ENCODE peak calls at places on chromosome 3, in eight cellular contexts. X is Panc1, Y is lower leg skin, E is colonic mucosa, J is B cell, A is AG09309, L is neural crest cell, S is heart left ventricle. M is an unnamed sample.

GRCh38 chr3:67654832-67655152 is 380 bp upstream of the SUCLG2 start:
- DNase-seq in Y (no peak), E (no peak), A (no peak), L (no peak), J (no peak), S (no peak), X (no peak), M (no peak)

GRCh38 chr3:35184775-35185174 is 454.6 kb upstream of the ARPP21 start:
- DNase-seq in S (no peak), E (no peak), A (no peak), Y (no peak), X (no peak), L (no peak), J (no peak), M (no peak)

GRCh38 chr3:24689353-24689752 is 194.7 kb upstream of the THRB start:
- DNase-seq in J (no peak), X (no peak), S (no peak), E (no peak), A (no peak), Y (no peak), L (no peak), M (no peak)

GRCh38 chr3:125207507-125207906 is 5.0 kb downstream of the SLC12A8 start:
- DNase-seq in J (no peak), L (no peak), X (no peak), E (no peak), Y (peak; percentile 32), A (no peak), S (no peak), M (no peak)

GRCh38 chr3:111068574-111068973 is 3.0 kb upstream of the NECTIN3 start:
- DNase-seq in J (no peak), L (no peak), Y (no peak), S (no peak), X (no peak), A (no peak), E (no peak), M (no peak)

GRCh38 chr3:58188173-58188564 is 22.6 kb downstream of the DNASE1L3 start:
- DNase-seq in Y (no peak), A (no peak), S (no peak), L (no peak), E (no peak), X (no peak), J (no peak), M (no peak)

GRCh38 chr3:31300802-31301443 is 231.8 kb upstream of the STT3B start:
- DNase-seq in S (no peak), L (no peak), A (no peak), Y (no peak), J (no peak), E (no peak), X (no peak), M (no peak)

GRCh38 chr3:194340757-194341400 is 10.2 kb downstream of the CPN2 start:
- DNase-seq in Y (no peak), J (no peak), E (no peak), X (no peak), L (no peak), A (no peak), S (no peak), M (no peak)

GRCh38 chr3:127959873-127960272 is 44.8 kb downstream of the KBTBD12 start:
- DNase-seq in L (peak; percentile 24), J (no peak), Y (no peak), S (peak; percentile 60), A (no peak), E (peak; percentile 35), X (no peak), M (peak; percentile 44)

GRCh38 chr3:179898024-179898423 is 138.7 kb downstream of the PEX5L start:
- DNase-seq in J (peak; percentile 8), X (no peak), S (no peak), E (no peak), L (peak; percentile 14), Y (no peak), A (no peak), M (peak; percentile 43)

GRCh38 chr3:31188112-31188511 is 293.7 kb upstream of the GADL1 start:
- DNase-seq in L (no peak), X (no peak), Y (no peak), A (no peak), S (no peak), E (no peak), J (no peak), M (no peak)

GRCh38 chr3:42179110-42179725 is 86.8 kb downstream of the CCK start:
- DNase-seq in L (no peak), A (peak; percentile 61), J (no peak), X (peak; percentile 13), Y (no peak), S (no peak), E (peak; percentile 62), M (no peak)

GRCh38 chr3:143134446-143134845 is 14.9 kb downstream of the CHST2 start:
- DNase-seq in L (no peak), X (no peak), J (no peak), E (no peak), Y (no peak), A (no peak), S (no peak), M (no peak)

DNA sequence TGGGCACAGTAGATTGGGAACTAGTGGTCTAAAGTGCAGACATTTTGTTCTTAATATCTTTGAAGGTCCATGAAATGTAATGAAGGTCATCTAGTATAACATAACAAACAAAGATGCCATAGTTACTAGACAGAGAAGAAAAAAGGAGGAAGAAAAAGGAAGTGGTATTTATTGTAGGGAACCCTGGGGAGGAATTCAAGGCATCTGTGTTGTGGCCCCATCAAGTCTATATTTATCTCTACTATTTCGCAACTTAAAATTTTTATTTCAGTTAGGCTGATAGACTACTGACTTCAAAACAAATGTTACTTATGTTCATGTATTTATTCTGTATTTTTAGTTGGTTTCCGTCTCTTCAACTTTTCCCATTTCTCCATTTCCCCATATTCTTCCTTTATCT is 48.9 kb upstream of the ZDHHC23 start:
- DNase-seq in E (no peak), X (no peak), L (no peak), Y (no peak), S (no peak), J (no peak), A (peak; percentile 28), M (no peak)
- TF ChIP-seq CTCF in E (no peak), X (no peak), L (no peak), Y (no peak), S (no peak), J (no peak), A (no peak), M (no peak)

DNA sequence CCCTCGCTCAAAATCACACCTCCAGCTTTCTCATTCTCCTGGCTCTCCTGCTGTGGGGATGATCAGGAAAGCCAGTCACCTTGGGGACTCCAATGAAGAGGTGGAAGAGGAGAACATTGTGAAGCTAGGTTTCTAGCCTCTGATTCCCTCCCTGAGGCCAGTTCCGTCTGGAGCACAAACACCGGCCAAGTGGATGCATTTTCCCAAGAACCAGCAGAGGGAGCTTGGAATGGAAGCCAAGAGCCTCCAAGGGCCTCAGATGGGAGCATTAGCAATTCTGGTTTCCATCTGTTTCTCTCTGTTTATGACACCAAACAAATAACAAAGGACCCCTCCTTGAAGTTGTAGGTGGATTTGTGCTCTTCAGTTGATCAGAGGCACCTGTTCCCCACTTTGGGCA is 40.6 kb upstream of the NMNAT3 start:
- DNase-seq in L (peak; percentile 26), S (peak; percentile 26), X (no peak), A (peak; percentile 8), J (no peak), E (peak; percentile 19), Y (no peak), M (no peak)
- TF ChIP-seq CTCF in L (peak; percentile 58), S (peak; percentile 65), X (peak; percentile 71), A (peak; percentile 68), J (no peak), E (peak; percentile 19), Y (no peak), M (no peak)

DNA sequence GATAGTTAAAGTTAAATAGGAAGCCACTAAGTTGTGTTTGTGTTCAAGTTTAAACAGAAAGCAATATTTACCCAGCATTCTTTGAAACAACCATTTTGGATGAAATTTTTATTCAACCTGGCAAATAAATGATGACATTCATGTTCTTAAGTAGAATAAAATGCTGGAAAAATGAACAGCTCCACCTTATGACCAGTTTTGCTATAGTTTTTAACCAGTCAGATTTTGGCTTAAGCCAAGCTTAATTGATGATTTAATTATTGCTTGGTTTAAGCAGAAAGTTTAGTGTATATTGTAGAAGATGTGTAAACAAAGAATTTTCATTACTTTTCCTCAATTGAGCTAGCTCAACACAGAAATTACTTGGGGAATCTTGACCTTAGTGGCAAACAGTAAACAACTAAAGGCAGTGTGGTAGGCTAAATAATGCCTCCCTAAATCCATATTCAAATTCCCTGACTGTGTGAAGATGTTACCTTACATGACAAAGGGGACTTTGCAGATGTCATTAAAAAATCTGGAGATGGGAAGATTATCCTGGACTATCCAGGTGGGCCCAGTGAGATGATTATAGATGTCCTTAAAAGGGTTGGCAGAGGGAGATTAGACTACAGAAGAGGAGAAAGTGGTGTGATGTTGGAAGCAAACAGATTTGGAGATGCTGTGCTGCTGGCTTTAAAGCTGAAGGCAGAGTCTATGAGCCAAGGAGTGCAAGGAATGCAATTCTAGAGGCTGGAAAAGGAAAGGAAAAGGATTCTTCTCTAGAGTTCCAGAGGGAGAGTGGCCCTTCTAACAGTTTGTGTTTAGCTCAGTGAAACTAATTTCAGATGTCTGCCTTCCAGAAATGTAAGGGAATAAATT is 448.6 kb upstream of the GOLIM4 start:
- DNase-seq in A (no peak), S (no peak), E (no peak), L (no peak), X (no peak), Y (no peak), J (no peak), M (no peak)
- TF ChIP-seq CTCF in A (no peak), S (no peak), E (no peak), L (no peak), X (no peak), Y (no peak), J (no peak), M (no peak)

DNA sequence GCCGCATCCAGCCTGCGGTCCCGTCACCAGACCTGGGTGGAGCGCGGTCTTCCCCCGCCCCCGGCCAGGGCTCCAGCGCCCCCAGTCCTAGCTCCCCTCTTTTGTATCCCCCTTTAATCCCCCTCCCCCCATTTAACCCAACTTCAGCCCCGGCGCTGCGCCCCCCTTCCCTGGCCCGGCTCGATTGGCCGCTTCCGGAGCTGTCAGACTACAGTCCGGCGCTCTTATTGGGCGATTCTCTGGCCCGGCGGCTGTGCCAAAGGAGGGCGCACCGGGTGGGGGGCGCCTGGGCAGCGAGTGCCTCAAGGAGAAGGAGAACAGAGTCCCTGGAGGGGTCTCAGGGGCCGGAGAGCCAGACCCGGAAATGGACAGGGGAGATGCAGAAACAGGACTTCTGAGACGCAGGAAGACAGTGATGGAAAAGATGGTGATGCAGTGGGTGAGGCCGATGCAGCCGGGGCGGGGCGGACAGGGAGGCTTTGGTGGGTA is 1.1 kb upstream of the ADCY5 start:
- DNase-seq in L (peak; percentile 23), A (no peak), X (no peak), Y (no peak), S (peak; percentile 53), E (no peak), J (peak; percentile 6), M (no peak)
- TF ChIP-seq CTCF in L (no peak), A (no peak), X (no peak), Y (no peak), S (no peak), E (no peak), J (no peak), M (no peak)

DNA sequence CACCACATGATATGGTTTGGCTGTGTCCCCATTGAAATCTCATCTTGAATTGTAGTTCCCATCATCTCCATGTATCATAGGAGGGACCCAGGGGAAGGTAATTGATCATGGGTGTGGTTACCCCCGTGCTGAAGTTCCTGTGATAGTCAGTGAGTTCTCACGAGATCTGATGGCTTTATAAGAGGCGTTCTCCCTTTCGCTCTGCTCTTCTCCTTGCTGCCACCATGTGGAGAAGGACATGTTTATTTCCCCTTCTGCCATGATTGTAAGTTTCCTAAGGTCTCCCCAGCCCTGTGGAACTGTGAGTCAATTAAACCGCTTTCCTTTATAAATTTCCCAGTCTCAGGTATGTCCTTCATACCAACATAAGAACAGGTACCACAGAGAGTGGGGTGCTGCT is 21.9 kb downstream of the OSTN start:
- DNase-seq in J (no peak), S (no peak), E (no peak), X (no peak), L (no peak), A (no peak), Y (no peak), M (no peak)
- TF ChIP-seq CTCF in J (no peak), S (no peak), E (no peak), X (peak; percentile 48), L (no peak), A (peak; percentile 25), Y (no peak), M (no peak)